ENCODE peak calls at places on chromosome 4, in nine cellular contexts. Y, K, B, O, F, C, Z, I and H are unnamed samples.

GRCh38 chr4:27973056-27973455 is 1112.4 kb downstream of the STIM2 start:
- DNase-seq in Z (no peak), C (no peak), F (no peak), B (no peak), K (no peak), I (no peak), Y (no peak), O (no peak), H (no peak)

GRCh38 chr4:112889619-112890294 is 159.7 kb upstream of the ANK2 start:
- DNase-seq in B (peak), Y (no peak), F (no peak), O (no peak), Z (no peak), I (no peak), C (no peak), K (no peak), H (no peak)

GRCh38 chr4:106869551-106869950 is 166.6 kb downstream of the DKK2 start:
- DNase-seq in K (no peak), O (no peak), F (no peak), B (no peak), C (no peak), I (no peak), Z (no peak), Y (no peak), H (no peak)

GRCh38 chr4:74967324-74967723 is 34.4 kb downstream of the PARM1 start:
- DNase-seq in B (no peak), Y (no peak), O (no peak), I (no peak), K (no peak), Z (no peak), C (no peak), F (no peak), H (no peak)

GRCh38 chr4:1027916-1028240 is 16.5 kb downstream of the FGFRL1 start:
- DNase-seq in C (no peak), B (no peak), O (no peak), I (no peak), Z (no peak), K (no peak), F (no peak), Y (no peak), H (no peak)

GRCh38 chr4:54165011-54165410 is 64.1 kb upstream of the PDGFRA start:
- DNase-seq in K (no peak), B (no peak), C (no peak), Z (no peak), F (no peak), Y (no peak), I (no peak), O (no peak), H (no peak)

GRCh38 chr4:185344743-185345538 is 50.8 kb downstream of the LRP2BP start:
- DNase-seq in F (no peak), Y (no peak), K (no peak), I (no peak), O (no peak), Z (no peak), C (no peak), B (no peak), H (peak)

GRCh38 chr4:124060261-124060918 is 652.1 kb downstream of the ANKRD50 start:
- DNase-seq in B (no peak), K (no peak), Y (no peak), C (no peak), Z (no peak), I (no peak), F (peak), O (peak), H (no peak)

GRCh38 chr4:100420571-100420970 is 97.3 kb downstream of the EMCN start:
- DNase-seq in Y (no peak), I (no peak), C (no peak), B (no peak), Z (no peak), K (no peak), F (no peak), O (no peak), H (no peak)

GRCh38 chr4:39686997-39687396 is 10.9 kb upstream of the UBE2K start:
- DNase-seq in F (no peak), C (no peak), B (no peak), I (no peak), O (no peak), Y (no peak), K (no peak), Z (no peak), H (no peak)

GRCh38 chr4:150348079-150348478 is 233.9 kb upstream of the MAB21L2 start:
- DNase-seq in Z (no peak), K (no peak), O (no peak), C (no peak), F (no peak), I (no peak), B (peak), Y (no peak), H (no peak)

GRCh38 chr4:58359590-58359989 is 1249.4 kb upstream of the IGFBP7 start:
- DNase-seq in B (no peak), C (no peak), F (no peak), Y (no peak), I (no peak), K (no peak), Z (no peak), O (no peak), H (no peak)

GRCh38 chr4:147683172-147683571 is 791 bp downstream of the PRMT9 start:
- DNase-seq in Y (peak), C (peak), I (peak), K (peak), F (peak), O (peak), B (peak), Z (no peak), H (no peak)

GRCh38 chr4:118270492-118270891 is 82.3 kb downstream of the PRSS12 start:
- DNase-seq in F (no peak), Y (no peak), Z (no peak), K (peak), O (no peak), B (peak), I (no peak), C (no peak), H (no peak)

GRCh38 chr4:53601251-53601764 is 10.0 kb upstream of the LNX1 start:
- DNase-seq in C (no peak), F (no peak), Y (peak), B (peak), Z (no peak), I (no peak), O (peak), K (peak), H (peak)

GRCh38 chr4:73007526-73008100 is 61.9 kb downstream of the COX18 start:
- DNase-seq in Z (no peak), C (no peak), K (no peak), I (no peak), F (no peak), Y (no peak), B (no peak), O (no peak), H (no peak)

GRCh38 chr4:53012738-53013137 is 150.6 kb downstream of the RASL11B start:
- DNase-seq in F (no peak), K (no peak), Y (no peak), C (no peak), B (no peak), O (no peak), Z (no peak), I (peak), H (no peak)

GRCh38 chr4:10607206-10607605 is 77.4 kb downstream of the CLNK start:
- DNase-seq in B (no peak), Z (no peak), O (no peak), F (no peak), K (no peak), Y (no peak), I (no peak), C (no peak), H (no peak)

GRCh38 chr4:116849620-116850019 is 235.8 kb downstream of the TRAM1L1 start:
- DNase-seq in B (no peak), Z (no peak), K (no peak), F (no peak), O (no peak), Y (no peak), I (no peak), C (no peak), H (no peak)

GRCh38 chr4:26887809-26888208 is 27.2 kb downstream of the STIM2 start:
- DNase-seq in Y (no peak), Z (no peak), O (no peak), I (no peak), F (no peak), C (no peak), B (no peak), K (no peak), H (no peak)

GRCh38 chr4:158710814-158711213 is 12.4 kb downstream of the PPID start:
- DNase-seq in O (no peak), F (no peak), C (no peak), B (no peak), I (peak), K (no peak), Y (no peak), Z (no peak), H (no peak)

GRCh38 chr4:168337550-168337940 is 19.0 kb upstream of the DDX60 start:
- DNase-seq in K (no peak), F (no peak), O (no peak), Y (no peak), C (no peak), Z (no peak), I (no peak), B (no peak), H (no peak)

GRCh38 chr4:145881991-145882390 is 56.6 kb downstream of the ZNF827 start:
- DNase-seq in K (peak), O (no peak), Y (no peak), Z (no peak), B (peak), F (no peak), I (peak), C (no peak), H (no peak)

GRCh38 chr4:155391932-155392331 is 15.2 kb upstream of the MAP9 start:
- DNase-seq in F (no peak), B (no peak), I (no peak), O (no peak), Z (no peak), Y (no peak), C (no peak), K (no peak), H (no peak)

GRCh38 chr4:163167333-163167626 is 590 bp upstream of the NAF1 start:
- DNase-seq in Z (no peak), O (no peak), I (no peak), Y (no peak), K (no peak), B (no peak), C (no peak), F (no peak), H (no peak)

GRCh38 chr4:73450398-73451004 is 14.5 kb downstream of the AFP start:
- DNase-seq in O (peak), Z (no peak), B (peak), C (no peak), I (no peak), Y (no peak), F (no peak), K (peak), H (no peak)

GRCh38 chr4:8400641-8401325 is 39.7 kb downstream of the ACOX3 start:
- DNase-seq in Y (no peak), F (no peak), I (no peak), C (no peak), K (no peak), B (no peak), Z (no peak), O (no peak), H (no peak)

GRCh38 chr4:26199566-26199965 is 121.2 kb upstream of the RBPJ start:
- DNase-seq in Y (no peak), C (no peak), K (no peak), F (no peak), Z (no peak), O (no peak), I (no peak), B (no peak), H (no peak)

GRCh38 chr4:161714928-161715327 is 448.9 kb downstream of the FSTL5 start:
- DNase-seq in B (peak), C (no peak), K (no peak), O (no peak), F (no peak), Z (no peak), Y (no peak), I (no peak), H (no peak)

GRCh38 chr4:145939856-145940255 is 1.2 kb upstream of the ZNF827 start:
- DNase-seq in K (no peak), Z (no peak), O (no peak), F (no peak), C (no peak), Y (no peak), B (no peak), I (no peak), H (no peak)

GRCh38 chr4:87406462-87406861 is 15.5 kb upstream of the HSD17B11 start:
- DNase-seq in Y (peak), F (no peak), K (no peak), O (no peak), Z (no peak), I (no peak), C (no peak), B (no peak), H (no peak)

GRCh38 chr4:186723207-186724047 is at the start of gene FAT1:
- DNase-seq in B (peak), F (peak), O (peak), Z (no peak), Y (peak), K (peak), C (peak), I (no peak), H (peak)

GRCh38 chr4:30718021-30718888 is 1.9 kb upstream of the PCDH7 start:
- DNase-seq in C (peak), F (no peak), O (peak), Y (peak), B (peak), I (no peak), Z (no peak), K (peak), H (peak)

GRCh38 chr4:188158336-188158735 is 19.1 kb downstream of the TRIML1 start:
- DNase-seq in B (no peak), Y (no peak), I (no peak), Z (no peak), F (no peak), O (no peak), C (no peak), K (no peak), H (no peak)

GRCh38 chr4:185874516-185875230 is 62.7 kb upstream of the SORBS2 start:
- DNase-seq in B (no peak), Z (no peak), F (no peak), Y (no peak), K (no peak), O (no peak), C (no peak), I (no peak), H (no peak)